ENCODE peak calls at places on chromosomes 6 and 20, in eight cellular contexts. One of them, this sample, is unnamed.
A peak's percentile ranks its signal among the peaks of the same experiment; 100 is the strongest.

GRCh38 chr6:45566882-45567281 is 189.1 kb upstream of the SUPT3H start:
- DNase-seq in psoas muscle: no peak
- DNase-seq in H4: peak; percentile 34
- DNase-seq in AG09309: no peak
- DNase-seq in NCI-H1105: no peak
- DNase-seq in astrocyte of the spinal cord: peak; percentile 66
- DNase-seq in posterior cingulate gyrus: no peak
- DNase-seq in pons: no peak
- DNase-seq in this sample: no peak

GRCh38 chr20:4645621-4646020 is 76.1 kb upstream of the PRND start:
- DNase-seq in pons: no peak
- DNase-seq in psoas muscle: no peak
- DNase-seq in H4: no peak
- DNase-seq in astrocyte of the spinal cord: no peak
- DNase-seq in posterior cingulate gyrus: no peak
- DNase-seq in NCI-H1105: no peak
- DNase-seq in AG09309: no peak
- DNase-seq in this sample: no peak

GRCh38 chr6:125598422-125598821 is 151.0 kb upstream of the HEY2 start:
- DNase-seq in posterior cingulate gyrus: no peak
- DNase-seq in astrocyte of the spinal cord: peak; percentile 67
- DNase-seq in AG09309: peak; percentile 23
- DNase-seq in psoas muscle: peak; percentile 79
- DNase-seq in pons: no peak
- DNase-seq in H4: peak; percentile 85
- DNase-seq in NCI-H1105: no peak
- DNase-seq in this sample: no peak

GRCh38 chr20:24986436-24987015 is 6.0 kb downstream of the APMAP start:
- DNase-seq in H4: no peak
- DNase-seq in astrocyte of the spinal cord: no peak
- DNase-seq in AG09309: no peak
- DNase-seq in NCI-H1105: no peak
- DNase-seq in posterior cingulate gyrus: peak; percentile 1
- DNase-seq in psoas muscle: no peak
- DNase-seq in pons: no peak
- DNase-seq in this sample: no peak

GRCh38 chr6:71205336-71205956 is 83.2 kb upstream of the OGFRL1 start:
- DNase-seq in H4: no peak
- DNase-seq in pons: no peak
- DNase-seq in astrocyte of the spinal cord: peak; percentile 53
- DNase-seq in NCI-H1105: no peak
- DNase-seq in posterior cingulate gyrus: no peak
- DNase-seq in AG09309: peak; percentile 25
- DNase-seq in psoas muscle: no peak
- DNase-seq in this sample: no peak

GRCh38 chr6:134619789-134620188 is 301.9 kb upstream of the SGK1 start:
- DNase-seq in psoas muscle: no peak
- DNase-seq in NCI-H1105: no peak
- DNase-seq in posterior cingulate gyrus: no peak
- DNase-seq in AG09309: no peak
- DNase-seq in pons: no peak
- DNase-seq in H4: peak; percentile 14
- DNase-seq in astrocyte of the spinal cord: peak; percentile 91
- DNase-seq in this sample: peak; percentile 36

GRCh38 chr6:169158750-169159149 is 94.9 kb downstream of the THBS2 start:
- DNase-seq in NCI-H1105: no peak
- DNase-seq in astrocyte of the spinal cord: peak; percentile 32
- DNase-seq in H4: no peak
- DNase-seq in pons: no peak
- DNase-seq in AG09309: no peak
- DNase-seq in posterior cingulate gyrus: no peak
- DNase-seq in psoas muscle: no peak
- DNase-seq in this sample: no peak

GRCh38 chr20:4973330-4974097 is 27.8 kb downstream of the SLC23A2 start:
- DNase-seq in posterior cingulate gyrus: no peak
- DNase-seq in astrocyte of the spinal cord: peak; percentile 66
- DNase-seq in psoas muscle: peak; percentile 47
- DNase-seq in AG09309: peak; percentile 28
- DNase-seq in NCI-H1105: no peak
- DNase-seq in H4: peak; percentile 85
- DNase-seq in pons: peak; percentile 38
- DNase-seq in this sample: peak; percentile 63

GRCh38 chr20:10508468-10509251 is 73.6 kb downstream of the SLX4IP start:
- DNase-seq in pons: no peak
- DNase-seq in AG09309: peak; percentile 23
- DNase-seq in posterior cingulate gyrus: no peak
- DNase-seq in psoas muscle: no peak
- DNase-seq in H4: peak; percentile 27
- DNase-seq in astrocyte of the spinal cord: peak; percentile 54
- DNase-seq in NCI-H1105: no peak
- DNase-seq in this sample: no peak

GRCh38 chr6:121994936-121995335 is 404.5 kb upstream of the HSF2 start:
- DNase-seq in pons: no peak
- DNase-seq in NCI-H1105: no peak
- DNase-seq in AG09309: no peak
- DNase-seq in posterior cingulate gyrus: no peak
- DNase-seq in H4: no peak
- DNase-seq in psoas muscle: no peak
- DNase-seq in astrocyte of the spinal cord: no peak
- DNase-seq in this sample: no peak

GRCh38 chr20:3973705-3974104 is 41.7 kb downstream of the RNF24 start:
- DNase-seq in psoas muscle: no peak
- DNase-seq in H4: no peak
- DNase-seq in pons: no peak
- DNase-seq in AG09309: no peak
- DNase-seq in posterior cingulate gyrus: no peak
- DNase-seq in NCI-H1105: no peak
- DNase-seq in astrocyte of the spinal cord: no peak
- DNase-seq in this sample: no peak

GRCh38 chr6:156777577-156777865 is 343 bp downstream of the ARID1B start:
- DNase-seq in pons: no peak
- DNase-seq in astrocyte of the spinal cord: no peak
- DNase-seq in H4: no peak
- DNase-seq in psoas muscle: no peak
- DNase-seq in AG09309: no peak
- DNase-seq in NCI-H1105: no peak
- DNase-seq in posterior cingulate gyrus: no peak
- DNase-seq in this sample: no peak

GRCh38 chr20:10074513-10074912 is 39.7 kb downstream of the ANKEF1 start:
- DNase-seq in AG09309: peak; percentile 63
- DNase-seq in posterior cingulate gyrus: peak; percentile 41
- DNase-seq in pons: no peak
- DNase-seq in NCI-H1105: no peak
- DNase-seq in psoas muscle: peak; percentile 31
- DNase-seq in H4: peak; percentile 79
- DNase-seq in astrocyte of the spinal cord: peak; percentile 88
- DNase-seq in this sample: no peak

GRCh38 chr20:5481872-5482271 is 165.1 kb upstream of the PROKR2 start:
- DNase-seq in NCI-H1105: no peak
- DNase-seq in AG09309: no peak
- DNase-seq in astrocyte of the spinal cord: no peak
- DNase-seq in psoas muscle: no peak
- DNase-seq in pons: no peak
- DNase-seq in H4: no peak
- DNase-seq in posterior cingulate gyrus: no peak
- DNase-seq in this sample: no peak

GRCh38 chr20:45647441-45648050 is 16.5 kb upstream of the WFDC9 start:
- DNase-seq in posterior cingulate gyrus: no peak
- DNase-seq in psoas muscle: no peak
- DNase-seq in pons: no peak
- DNase-seq in NCI-H1105: no peak
- DNase-seq in astrocyte of the spinal cord: no peak
- DNase-seq in AG09309: no peak
- DNase-seq in H4: no peak
- DNase-seq in this sample: no peak

GRCh38 chr6:65182681-65183080 is 524.3 kb downstream of the EYS start:
- DNase-seq in posterior cingulate gyrus: no peak
- DNase-seq in astrocyte of the spinal cord: peak; percentile 35
- DNase-seq in H4: peak; percentile 8
- DNase-seq in NCI-H1105: no peak
- DNase-seq in pons: no peak
- DNase-seq in AG09309: no peak
- DNase-seq in psoas muscle: no peak
- DNase-seq in this sample: no peak

GRCh38 chr6:129073651-129074419 is 190.9 kb downstream of the LAMA2 start:
- DNase-seq in posterior cingulate gyrus: no peak
- DNase-seq in NCI-H1105: no peak
- DNase-seq in pons: no peak
- DNase-seq in astrocyte of the spinal cord: peak; percentile 14
- DNase-seq in AG09309: no peak
- DNase-seq in psoas muscle: no peak
- DNase-seq in H4: no peak
- DNase-seq in this sample: no peak

This sample was measured in NCI-H2227 treated with DMSO at 0.1 percent for 48 hours.